ENCODE peak calls at places on chromosomes 11 and 22, in five cellular contexts. K is A549; D is effector memory CD4-positive, alpha-beta T cell; E is lower lobe of right lung; I is neuronal stem cell. X is an unnamed sample. For H3K4me1, the result is how much of the 10 kb centered on the place peaks cover.

GRCh38 chr11:45885274-45885920 is at the start of gene MAPK8IP1:
- DNase-seq in K (peak), D (peak), E (peak), I (peak), X (peak)

GRCh38 chr22:31039393-31039792 is 41.7 kb upstream of the SMTN start:
- DNase-seq in K (no peak), D (no peak), E (no peak), I (no peak), X (peak)

GRCh38 chr11:72405009-72405408 is 29.3 kb downstream of the CLPB start:
- DNase-seq in K (no peak), D (no peak), E (no peak), I (no peak), X (no peak)

GRCh38 chr11:110859240-110859835 is 147.1 kb upstream of the ARHGAP20 start:
- DNase-seq in K (no peak), D (no peak), E (no peak), I (no peak), X (no peak)

GRCh38 chr11:111417766-111418435 is 38.8 kb upstream of the POU2AF1 start:
- DNase-seq in K (no peak), D (no peak), E (no peak), I (no peak), X (peak)

GRCh38 chr11:26193714-26194373 is 138.1 kb upstream of the ANO3 start:
- DNase-seq in K (no peak), D (no peak), E (no peak), I (no peak), X (no peak)

GRCh38 chr11:74282863-74283484 is 28.5 kb downstream of the P4HA3 start:
- DNase-seq in K (peak), D (no peak), E (no peak), I (no peak), X (no peak)

GRCh38 chr11:15073361-15074205 is at the start of gene CALCB:
- DNase-seq in K (peak), D (no peak), E (peak), I (peak), X (peak)

GRCh38 chr11:102120437-102120935 is 10.2 kb downstream of the YAP1 start:
- DNase-seq in K (peak), D (no peak), E (no peak), I (no peak), X (no peak)

GRCh38 chr11:2107941-2108630 is 31.1 kb downstream of the IGF2 start:
- DNase-seq in K (no peak), D (no peak), E (peak), I (no peak), X (no peak)

GRCh38 chr22:22342697-22343602 is 98.4 kb downstream of the VPREB1 start:
- DNase-seq in K (peak), D (peak), E (peak), I (peak), X (peak)

GRCh38 chr11:130865091-130865771 is 51.0 kb downstream of the SNX19 start:
- DNase-seq in K (no peak), D (no peak), E (no peak), I (no peak), X (peak)

GRCh38 chr11:66467756-66468155 is 1.1 kb downstream of the PELI3 start:
- DNase-seq in K (no peak), D (no peak), E (peak), I (peak), X (peak)

GRCh38 chr11:73340164-73340563 is 32.1 kb downstream of the ARHGEF17 start:
- DNase-seq in K (no peak), D (no peak), E (no peak), I (no peak), X (no peak)

GRCh38 chr22:28992565-28993326 is 68.9 kb downstream of the C22orf31 start:
- DNase-seq in K (no peak), D (no peak), E (no peak), I (no peak), X (no peak)

GRCh38 chr11:65811764-65812475 is 21.8 kb upstream of the SNX32 start:
- DNase-seq in K (no peak), D (no peak), E (peak), I (no peak), X (no peak)

GRCh38 chr22:47446331-47446730 is 683.9 kb downstream of the TBC1D22A start:
- DNase-seq in K (no peak), D (no peak), E (no peak), I (no peak), X (no peak)

GRCh38 chr11:36777302-36777701 is 179.3 kb upstream of the RAG2 start:
- DNase-seq in K (no peak), D (no peak), E (no peak), I (no peak), X (no peak)

GRCh38 chr11:77725433-77725832 is 87.8 kb upstream of the CLNS1A start:
- DNase-seq in K (no peak), D (no peak), E (no peak), I (no peak), X (no peak)

GRCh38 chr11:106156290-106156937 is 79.0 kb downstream of the AASDHPPT start:
- DNase-seq in K (peak), D (no peak), E (no peak), I (peak), X (peak)

GRCh38 chr11:6566704-6567370 is 36.6 kb downstream of the RRP8 start:
- DNase-seq in K (no peak), D (no peak), E (no peak), I (no peak), X (no peak)

GRCh38 chr11:43819926-43820325 is 60.7 kb upstream of the ALKBH3 start:
- DNase-seq in K (no peak), D (no peak), E (no peak), I (no peak), X (no peak)

GRCh38 chr11:74322667-74323066 is 11.2 kb upstream of the P4HA3 start:
- DNase-seq in K (no peak), D (no peak), E (no peak), I (no peak), X (no peak)

GRCh38 chr11:67312187-67313021 is 9.1 kb downstream of the SSH3 start:
- DNase-seq in K (peak), D (peak), E (peak), I (no peak), X (no peak)

GRCh38 chr11:118715837-118716260 is 36.4 kb upstream of the TREH start:
- DNase-seq in K (no peak), D (no peak), E (no peak), I (no peak), X (peak)

GRCh38 chr11:14132312-14132711 is 169.8 kb downstream of the SPON1 start:
- DNase-seq in K (no peak), D (no peak), E (no peak), I (no peak), X (no peak)

GRCh38 chr11:88174627-88175003 is 628 bp downstream of the RAB38 start:
- DNase-seq in K (peak), D (no peak), E (peak), I (peak), X (no peak)

GRCh38 chr11:44835979-44836378 is 109.2 kb downstream of the TSPAN18 start:
- DNase-seq in K (no peak), D (no peak), E (no peak), I (no peak), X (no peak)

GRCh38 chr22:26406118-26406517 is 22.9 kb upstream of the ASPHD2 start:
- DNase-seq in K (peak), D (no peak), E (no peak), I (no peak), X (no peak)

DNA sequence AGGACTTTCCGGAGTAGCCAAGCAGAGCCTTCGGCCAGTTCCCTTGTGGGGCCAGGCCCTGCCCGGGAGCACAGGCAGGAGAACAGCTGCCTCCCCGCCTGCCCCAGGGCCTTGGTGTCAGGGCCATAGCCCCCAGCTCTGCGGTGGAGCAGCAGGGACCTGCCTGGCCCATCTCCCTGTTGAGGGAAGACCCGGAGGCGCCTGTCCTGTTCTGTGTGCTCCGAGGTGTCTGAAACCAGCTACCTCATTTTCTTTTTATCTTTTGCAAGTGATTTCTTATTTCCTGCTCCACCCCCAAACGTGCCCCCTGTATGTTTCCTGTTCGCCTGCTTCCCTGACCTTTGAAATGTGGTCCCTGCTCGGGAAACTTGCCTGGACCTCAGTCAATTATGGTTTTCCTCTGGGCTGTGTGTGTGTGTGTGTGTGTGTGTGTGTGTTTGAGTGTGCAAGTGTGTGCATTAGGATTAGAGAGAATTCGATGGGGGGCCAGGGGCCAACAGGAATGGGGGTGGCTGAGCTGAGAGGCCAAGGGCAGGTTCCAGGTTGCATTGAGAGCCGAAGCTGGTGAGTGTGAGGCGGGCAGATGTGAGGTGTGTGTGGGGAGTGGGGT is 19.1 kb downstream of the LRP5 start:
- DNase-seq in K (no peak), D (no peak), E (no peak), I (no peak), X (peak)
- H3K27ac ChIP-seq in K (peak), D (no peak), E (peak), I (no peak), X (no peak)

DNA sequence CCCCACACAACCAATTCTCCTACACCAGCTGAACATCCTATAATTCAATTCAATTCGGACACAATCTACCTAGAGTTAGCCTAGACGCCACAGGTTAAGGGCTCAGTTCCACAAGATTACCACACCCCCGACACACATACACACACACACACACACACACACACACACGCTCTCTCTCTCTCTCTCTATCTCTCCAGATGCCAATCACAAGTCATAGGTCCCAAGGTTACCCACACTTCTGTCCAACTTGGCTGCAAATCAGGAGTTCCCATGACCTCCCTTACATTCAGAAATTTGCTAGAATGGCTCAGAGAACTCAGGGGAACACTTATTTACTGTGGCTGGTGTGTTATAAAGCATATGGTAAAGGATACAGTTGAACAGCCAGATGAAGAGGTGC is 204.0 kb downstream of the DBX1 start:
- DNase-seq in K (no peak), D (no peak), E (no peak), I (no peak), X (no peak)
- H3K4me1 ChIP-seq in K (under half), D (under half), E (under half), I (under half), X (half or more)

GRCh38 chr11:35424157-35424945 is 5.0 kb upstream of the SLC1A2 start:
- DNase-seq in K (no peak), D (no peak), E (no peak), I (no peak), X (no peak)

GRCh38 chr11:35418847-35419712 is at the start of gene SLC1A2:
- DNase-seq in K (peak), D (no peak), E (peak), I (peak), X (peak)

GRCh38 chr11:35419713-35420333 is 465 bp upstream of the SLC1A2 start:
- DNase-seq in K (no peak), D (no peak), E (peak), I (peak), X (peak)

GRCh38 chr11:35418282-35418846 is 994 bp downstream of the SLC1A2 start:
- DNase-seq in K (peak), D (no peak), E (peak), I (peak), X (no peak)

DNA sequence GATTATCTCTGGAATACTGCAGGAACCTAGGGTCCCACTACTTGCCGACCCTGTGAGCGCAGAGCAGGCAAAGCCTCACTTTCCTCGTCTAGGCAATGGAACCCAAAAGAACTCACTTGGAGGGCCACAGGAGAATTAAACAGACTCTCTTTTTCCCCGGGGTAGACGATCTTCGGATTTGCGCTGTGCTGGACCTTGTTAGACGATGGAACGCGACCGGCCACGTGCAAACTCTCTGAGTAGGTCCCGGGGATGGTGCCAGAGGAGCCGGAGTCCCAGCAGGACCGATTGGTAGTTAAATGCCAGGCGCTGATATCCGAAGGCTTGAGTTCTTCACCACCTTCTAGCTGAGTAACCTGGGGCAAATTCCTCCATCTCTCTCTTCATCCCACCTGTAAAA is 1.0 kb upstream of the SLC1A2 start:
- DNase-seq in K (no peak), D (no peak), E (peak), I (peak), X (no peak)
- H3K4me3 ChIP-seq in K (peak), D (peak), E (peak), I (peak), X (peak)

DNA sequence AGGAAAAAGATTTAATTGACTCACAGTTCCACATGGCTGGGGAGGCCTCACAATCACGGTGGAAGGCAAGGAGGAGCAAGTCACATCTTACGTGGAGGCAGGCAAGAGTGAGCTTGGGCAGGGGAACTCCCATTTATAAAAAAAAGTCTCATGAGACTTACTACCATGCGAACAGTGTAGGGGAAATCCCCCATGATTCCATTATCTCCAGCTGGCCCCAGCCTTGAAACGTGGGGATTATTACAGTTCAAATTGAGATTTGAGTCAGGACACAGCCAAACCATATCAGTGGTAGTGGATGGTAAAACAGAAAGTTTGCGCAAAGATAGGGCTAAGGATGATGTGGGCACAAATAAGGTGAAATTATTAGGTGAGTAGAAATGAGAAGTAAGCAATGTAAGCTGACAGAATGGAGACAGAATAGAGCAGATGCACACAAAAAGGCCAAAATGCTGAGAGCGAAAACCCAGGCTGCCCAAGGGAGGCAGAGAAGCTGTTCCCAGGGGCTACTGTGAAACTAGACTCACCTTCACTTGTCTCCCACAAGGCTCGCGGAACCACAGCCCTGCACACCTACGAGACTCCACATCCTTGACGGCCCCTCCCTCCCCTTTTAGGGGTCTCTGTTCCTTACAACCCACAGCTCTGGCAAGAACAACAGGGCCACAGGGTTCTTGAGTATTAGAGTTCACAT is 377.6 kb downstream of the CADM1 start:
- DNase-seq in K (no peak), D (no peak), E (no peak), I (no peak), X (no peak)
- H3K27ac ChIP-seq in K (no peak), D (no peak), E (no peak), I (no peak), X (no peak)

DNA sequence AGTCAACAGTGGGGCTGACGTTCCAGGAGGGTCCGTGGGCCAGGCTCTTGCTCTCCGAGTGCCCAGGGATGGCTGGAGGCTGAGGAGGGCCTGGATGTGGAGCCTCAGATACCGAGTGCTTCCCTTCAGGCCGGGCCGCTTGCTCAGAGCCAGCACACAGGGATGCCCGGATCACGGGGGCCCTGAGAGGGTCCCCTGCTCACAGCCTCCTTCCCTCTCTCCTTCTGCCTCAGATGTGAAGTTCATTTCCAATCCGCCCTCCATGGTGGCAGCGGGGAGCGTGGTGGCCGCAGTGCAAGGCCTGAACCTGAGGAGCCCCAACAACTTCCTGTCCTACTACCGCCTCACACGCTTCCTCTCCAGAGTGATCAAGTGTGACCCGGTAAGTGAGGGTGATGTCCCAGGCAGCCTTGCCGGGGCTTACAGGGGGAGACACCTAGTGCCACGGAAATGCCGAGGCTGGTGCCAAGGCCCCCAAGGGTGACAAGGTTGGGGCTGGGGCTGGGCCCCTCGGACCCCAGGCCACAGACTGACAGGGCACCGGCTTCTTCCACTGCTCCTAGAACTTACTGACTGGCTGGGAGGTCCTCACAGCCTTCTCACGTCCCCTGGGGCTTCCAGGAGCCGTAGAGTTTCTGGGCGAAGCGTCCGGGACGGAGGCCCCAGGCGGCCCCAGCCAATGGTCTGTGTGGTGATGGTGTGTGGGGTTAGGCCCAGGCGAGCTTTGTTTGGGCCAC is 7.0 kb downstream of the CCND1 start:
- DNase-seq in K (no peak), D (no peak), E (no peak), I (no peak), X (no peak)
- H3K4me1 ChIP-seq in K (half or more), D (under half), E (under half), I (under half), X (under half)

GRCh38 chr22:37577957-37578356 is 1.9 kb downstream of the LGALS2 start:
- DNase-seq in K (no peak), D (no peak), E (no peak), I (no peak), X (no peak)
- H3K4me3 ChIP-seq in K (no peak), D (no peak), E (no peak), I (no peak), X (no peak)

GRCh38 chr11:125404136-125404810 is 91.8 kb downstream of the FEZ1 start:
- DNase-seq in K (no peak), D (no peak), E (no peak), I (peak), X (no peak)
- H3K27ac ChIP-seq in K (no peak), D (no peak), E (peak), I (peak), X (no peak)

DNA sequence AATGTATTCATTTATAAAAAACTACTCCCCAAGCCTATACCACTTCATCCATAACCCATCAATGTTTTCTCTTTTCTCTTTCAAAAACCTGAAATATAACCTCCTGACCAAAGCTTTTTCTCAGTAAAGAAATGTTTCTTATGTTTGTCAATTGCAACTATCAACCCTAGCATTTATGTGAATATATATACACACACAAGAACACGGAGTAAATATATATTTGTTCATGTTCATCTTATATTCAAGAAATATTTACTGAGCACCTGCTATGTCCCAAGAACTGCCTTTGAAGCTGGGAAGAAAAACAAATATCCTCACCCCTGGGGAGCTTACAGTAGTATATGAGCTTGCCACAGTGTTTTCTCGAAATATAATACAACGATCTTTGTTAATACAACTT is 3.5 kb downstream of the MRTFA start:
- DNase-seq in K (no peak), D (no peak), E (no peak), I (no peak), X (no peak)
- H3K4me1 ChIP-seq in K (half or more), D (under half), E (under half), I (under half), X (under half)